ENCODE peak calls at places on chromosomes 7 and 10, in five cellular contexts. One of them, this sample, is unnamed.

GRCh38 chr7:80134536-80135305 is at the start of gene GNAI1:
- DNase-seq in stimulated activated CD4-positive, alpha-beta T cell treated with anti-CD3 and anti-CD28 coated beads, Interleukin-2, amount 100 ng/mL, for 4 hours: peak; percentile 21
- DNase-seq in cardiac fibroblast: peak; percentile 84
- DNase-seq in SHP77: peak; percentile 56
- DNase-seq in esophagus muscularis mucosa: no peak
- DNase-seq in this sample: no peak

GRCh38 chr10:1171586-1171985 is 115.4 kb downstream of the WDR37 start:
- DNase-seq in stimulated activated CD4-positive, alpha-beta T cell treated with anti-CD3 and anti-CD28 coated beads, Interleukin-2, amount 100 ng/mL, for 4 hours: no peak
- DNase-seq in cardiac fibroblast: no peak
- DNase-seq in SHP77: no peak
- DNase-seq in esophagus muscularis mucosa: no peak
- DNase-seq in this sample: no peak

GRCh38 chr7:86926732-86927131 is 132.7 kb downstream of the ELAPOR2 start:
- DNase-seq in stimulated activated CD4-positive, alpha-beta T cell treated with anti-CD3 and anti-CD28 coated beads, Interleukin-2, amount 100 ng/mL, for 4 hours: peak; percentile 6
- DNase-seq in cardiac fibroblast: peak; percentile 78
- DNase-seq in SHP77: peak; percentile 42
- DNase-seq in esophagus muscularis mucosa: no peak
- DNase-seq in this sample: no peak

GRCh38 chr10:18140957-18141888 is 999 bp downstream of the CACNB2 start:
- DNase-seq in stimulated activated CD4-positive, alpha-beta T cell treated with anti-CD3 and anti-CD28 coated beads, Interleukin-2, amount 100 ng/mL, for 4 hours: no peak
- DNase-seq in cardiac fibroblast: no peak
- DNase-seq in SHP77: no peak
- DNase-seq in esophagus muscularis mucosa: no peak
- DNase-seq in this sample: no peak

GRCh38 chr7:4179616-4180380 is 502.3 kb upstream of the FOXK1 start:
- DNase-seq in stimulated activated CD4-positive, alpha-beta T cell treated with anti-CD3 and anti-CD28 coated beads, Interleukin-2, amount 100 ng/mL, for 4 hours: no peak
- DNase-seq in cardiac fibroblast: no peak
- DNase-seq in SHP77: no peak
- DNase-seq in esophagus muscularis mucosa: no peak
- DNase-seq in this sample: no peak

GRCh38 chr10:120607016-120607709 is 150.1 kb downstream of the PLPP4 start:
- DNase-seq in stimulated activated CD4-positive, alpha-beta T cell treated with anti-CD3 and anti-CD28 coated beads, Interleukin-2, amount 100 ng/mL, for 4 hours: no peak
- DNase-seq in cardiac fibroblast: peak; percentile 69
- DNase-seq in SHP77: no peak
- DNase-seq in esophagus muscularis mucosa: peak; percentile 64
- DNase-seq in this sample: no peak

GRCh38 chr7:154886591-154886990 is 116.3 kb downstream of the PAXIP1 start:
- DNase-seq in stimulated activated CD4-positive, alpha-beta T cell treated with anti-CD3 and anti-CD28 coated beads, Interleukin-2, amount 100 ng/mL, for 4 hours: no peak
- DNase-seq in cardiac fibroblast: no peak
- DNase-seq in SHP77: no peak
- DNase-seq in esophagus muscularis mucosa: no peak
- DNase-seq in this sample: no peak

GRCh38 chr7:35420657-35421056 is 166.8 kb upstream of the TBX20 start:
- DNase-seq in stimulated activated CD4-positive, alpha-beta T cell treated with anti-CD3 and anti-CD28 coated beads, Interleukin-2, amount 100 ng/mL, for 4 hours: no peak
- DNase-seq in cardiac fibroblast: peak; percentile 11
- DNase-seq in SHP77: no peak
- DNase-seq in esophagus muscularis mucosa: no peak
- DNase-seq in this sample: no peak

This sample was measured in T-helper 22 cell.